ENCODE peak calls at places on chromosomes 16 and 17, in five cellular contexts. One of them, this sample, is unnamed.

GRCh38 chr17:77691216-77692085 is 267.1 kb upstream of the TNRC6C start:
- DNase-seq in gastrocnemius medialis: no peak
- DNase-seq in keratinocyte: no peak
- DNase-seq in GM12865: no peak
- DNase-seq in heart left ventricle: no peak
- DNase-seq in this sample: no peak

GRCh38 chr16:11799509-11800384 is 2.7 kb upstream of the ZC3H7A start:
- DNase-seq in gastrocnemius medialis: no peak
- DNase-seq in keratinocyte: no peak
- DNase-seq in GM12865: peak
- DNase-seq in heart left ventricle: no peak
- DNase-seq in this sample: no peak

GRCh38 chr16:57810197-57811024 is 8.1 kb upstream of the KIFC3 start:
- DNase-seq in gastrocnemius medialis: peak
- DNase-seq in keratinocyte: no peak
- DNase-seq in GM12865: peak
- DNase-seq in heart left ventricle: peak
- DNase-seq in this sample: peak

GRCh38 chr16:9102379-9102778 is 10.9 kb downstream of the HAPSTR1 start:
- DNase-seq in gastrocnemius medialis: no peak
- DNase-seq in keratinocyte: no peak
- DNase-seq in GM12865: no peak
- DNase-seq in heart left ventricle: no peak
- DNase-seq in this sample: no peak

GRCh38 chr17:68356520-68356919 is 65.2 kb downstream of the ARSG start:
- DNase-seq in gastrocnemius medialis: no peak
- DNase-seq in keratinocyte: no peak
- DNase-seq in GM12865: peak
- DNase-seq in heart left ventricle: no peak
- DNase-seq in this sample: no peak

GRCh38 chr16:74298104-74298503 is 1.5 kb downstream of the PSMD7 start:
- DNase-seq in gastrocnemius medialis: no peak
- DNase-seq in keratinocyte: no peak
- DNase-seq in GM12865: no peak
- DNase-seq in heart left ventricle: no peak
- DNase-seq in this sample: no peak

GRCh38 chr16:23145608-23146007 is 3.6 kb downstream of the USP31 start:
- DNase-seq in gastrocnemius medialis: no peak
- DNase-seq in keratinocyte: peak
- DNase-seq in GM12865: no peak
- DNase-seq in heart left ventricle: no peak
- DNase-seq in this sample: peak

GRCh38 chr17:33777674-33778073 is 477.4 kb upstream of the CCL2 start:
- DNase-seq in gastrocnemius medialis: no peak
- DNase-seq in keratinocyte: no peak
- DNase-seq in GM12865: no peak
- DNase-seq in heart left ventricle: no peak
- DNase-seq in this sample: no peak

GRCh38 chr17:81701288-81702071 is 1.7 kb upstream of the MRPL12 start:
- DNase-seq in gastrocnemius medialis: no peak
- DNase-seq in keratinocyte: no peak
- DNase-seq in GM12865: no peak
- DNase-seq in heart left ventricle: no peak
- DNase-seq in this sample: no peak

GRCh38 chr17:52170963-52171572 is 12.6 kb upstream of the CA10 start:
- DNase-seq in gastrocnemius medialis: no peak
- DNase-seq in keratinocyte: no peak
- DNase-seq in GM12865: peak
- DNase-seq in heart left ventricle: no peak
- DNase-seq in this sample: peak

GRCh38 chr17:6862122-6862521 is 30.6 kb upstream of the TEKT1 start:
- DNase-seq in gastrocnemius medialis: no peak
- DNase-seq in keratinocyte: no peak
- DNase-seq in GM12865: no peak
- DNase-seq in heart left ventricle: no peak
- DNase-seq in this sample: no peak

GRCh38 chr16:47141773-47142468 is 1.8 kb downstream of the NETO2 start:
- DNase-seq in gastrocnemius medialis: peak
- DNase-seq in keratinocyte: peak
- DNase-seq in GM12865: peak
- DNase-seq in heart left ventricle: peak
- DNase-seq in this sample: peak

GRCh38 chr17:4937553-4937952 is 2.3 kb downstream of the SLC25A11 start:
- DNase-seq in gastrocnemius medialis: no peak
- DNase-seq in keratinocyte: no peak
- DNase-seq in GM12865: no peak
- DNase-seq in heart left ventricle: no peak
- DNase-seq in this sample: no peak

GRCh38 chr17:50834786-50835562 is 412 bp upstream of the WFIKKN2 start:
- DNase-seq in gastrocnemius medialis: no peak
- DNase-seq in keratinocyte: no peak
- DNase-seq in GM12865: no peak
- DNase-seq in heart left ventricle: no peak
- DNase-seq in this sample: no peak

GRCh38 chr16:23416816-23417215 is 36.2 kb downstream of the COG7 start:
- DNase-seq in gastrocnemius medialis: no peak
- DNase-seq in keratinocyte: no peak
- DNase-seq in GM12865: no peak
- DNase-seq in heart left ventricle: no peak
- DNase-seq in this sample: no peak

GRCh38 chr17:78117027-78117981 is 11.3 kb downstream of the TMC6 start:
- DNase-seq in gastrocnemius medialis: no peak
- DNase-seq in keratinocyte: no peak
- DNase-seq in GM12865: no peak
- DNase-seq in heart left ventricle: peak
- DNase-seq in this sample: no peak

GRCh38 chr17:19023209-19023999 is 18.8 kb upstream of the FAM83G start:
- DNase-seq in gastrocnemius medialis: no peak
- DNase-seq in keratinocyte: no peak
- DNase-seq in GM12865: no peak
- DNase-seq in heart left ventricle: peak
- DNase-seq in this sample: no peak

GRCh38 chr16:9969580-9969979 is 212.6 kb downstream of the GRIN2A start:
- DNase-seq in gastrocnemius medialis: no peak
- DNase-seq in keratinocyte: no peak
- DNase-seq in GM12865: peak
- DNase-seq in heart left ventricle: no peak
- DNase-seq in this sample: no peak

GRCh38 chr16:72877374-72878028 is 170.4 kb downstream of the ZFHX3 start:
- DNase-seq in gastrocnemius medialis: no peak
- DNase-seq in keratinocyte: peak
- DNase-seq in GM12865: no peak
- DNase-seq in heart left ventricle: no peak
- DNase-seq in this sample: peak

GRCh38 chr16:46932802-46933201 is 40.7 kb downstream of the DNAJA2 start:
- DNase-seq in gastrocnemius medialis: no peak
- DNase-seq in keratinocyte: no peak
- DNase-seq in GM12865: peak
- DNase-seq in heart left ventricle: no peak
- DNase-seq in this sample: peak

GRCh38 chr16:49466881-49467280 is 93.3 kb downstream of the C16orf78 start:
- DNase-seq in gastrocnemius medialis: no peak
- DNase-seq in keratinocyte: no peak
- DNase-seq in GM12865: no peak
- DNase-seq in heart left ventricle: no peak
- DNase-seq in this sample: no peak

DNA sequence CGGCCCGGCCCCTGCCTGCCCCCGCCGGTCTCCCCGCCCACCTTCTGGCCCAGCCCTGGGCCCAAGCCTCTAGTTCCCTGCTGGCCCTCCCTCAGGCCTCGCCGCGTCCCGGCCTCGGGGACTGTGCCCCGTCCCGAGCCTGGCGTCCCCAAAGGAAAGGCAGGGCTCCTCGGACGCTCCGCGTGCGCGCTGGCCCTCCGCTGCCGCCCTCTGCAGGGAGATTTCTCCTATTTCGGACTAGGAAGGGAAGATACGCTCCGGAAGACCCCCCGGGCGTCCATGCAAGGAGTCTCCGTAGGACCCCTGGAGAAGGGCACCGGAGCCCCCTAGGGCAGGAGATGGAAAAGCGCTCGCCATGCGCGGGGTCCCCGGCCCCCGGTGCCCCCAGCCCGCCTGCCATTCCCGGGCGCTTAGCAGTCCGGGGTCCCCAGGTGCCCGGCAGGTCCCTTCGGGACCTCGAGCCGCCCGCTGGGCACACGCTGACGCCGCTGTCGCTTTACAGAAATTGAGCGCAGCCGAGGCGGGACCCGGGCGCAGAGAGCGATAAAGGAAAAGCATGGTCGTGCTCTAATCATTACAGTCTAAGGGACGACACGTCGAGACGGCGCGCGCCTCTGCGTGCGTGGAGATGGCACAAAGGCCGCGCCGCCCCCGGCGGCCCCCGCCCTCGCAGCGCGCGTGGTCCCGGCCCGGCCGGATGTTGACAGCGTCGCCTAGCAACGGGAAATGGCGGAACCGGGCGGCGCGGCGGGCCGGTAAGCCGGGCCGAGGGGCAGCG is at the start of gene CCDC40:
- DNase-seq in gastrocnemius medialis: peak
- DNase-seq in keratinocyte: no peak
- DNase-seq in GM12865: peak
- DNase-seq in heart left ventricle: peak
- DNase-seq in this sample: peak
- TF ChIP-seq CTCF in gastrocnemius medialis: no peak
- TF ChIP-seq CTCF in keratinocyte: peak
- TF ChIP-seq CTCF in GM12865: no peak
- TF ChIP-seq CTCF in heart left ventricle: peak
- TF ChIP-seq CTCF in this sample: no peak

DNA sequence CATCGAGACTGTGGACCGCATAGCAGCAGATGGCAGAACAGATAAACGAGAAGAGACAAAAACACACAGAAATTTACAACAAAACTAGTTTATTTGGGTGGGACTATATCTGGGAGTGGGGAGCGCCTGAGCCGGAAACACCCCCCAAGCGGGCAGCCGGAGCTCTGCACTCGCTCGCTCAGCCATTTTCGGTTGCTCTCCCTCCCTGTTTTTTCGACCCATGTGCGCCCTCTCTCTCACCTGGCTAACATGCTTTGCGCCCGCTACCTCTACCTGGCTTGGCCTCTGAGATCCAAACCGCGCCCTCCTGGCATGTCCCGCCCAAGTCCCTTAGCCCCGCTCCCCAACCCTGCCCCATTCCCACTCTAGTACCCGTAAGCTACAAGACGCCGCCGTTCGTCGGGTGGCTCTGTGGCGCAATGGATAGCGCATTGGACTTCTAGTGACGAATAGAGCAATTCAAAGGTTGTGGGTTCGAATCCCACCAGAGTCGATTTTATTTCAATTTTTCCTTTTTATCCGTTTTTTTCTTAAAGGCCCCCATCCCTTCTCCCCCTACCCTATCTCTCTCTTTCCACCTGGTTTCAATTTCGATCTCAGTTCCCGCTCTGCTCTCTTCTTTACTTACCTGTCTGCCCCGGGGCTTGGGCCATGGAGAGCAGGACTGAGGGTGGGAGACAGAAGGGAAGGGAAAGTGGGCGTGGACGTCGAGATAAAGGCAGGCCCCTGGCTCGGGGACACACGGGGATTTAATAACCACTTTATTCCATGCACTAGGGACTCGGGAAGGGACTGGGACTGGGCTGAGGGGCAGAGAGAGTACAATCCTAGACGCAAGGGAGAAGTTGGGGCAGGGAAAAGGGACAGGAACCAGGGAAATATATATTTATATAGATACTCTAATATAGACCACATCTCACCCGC is 2.5 kb upstream of the ALOXE3 start:
- DNase-seq in gastrocnemius medialis: no peak
- DNase-seq in keratinocyte: peak
- DNase-seq in GM12865: peak
- DNase-seq in heart left ventricle: peak
- DNase-seq in this sample: peak
- TF ChIP-seq CTCF in gastrocnemius medialis: peak
- TF ChIP-seq CTCF in keratinocyte: peak
- TF ChIP-seq CTCF in GM12865: peak
- TF ChIP-seq CTCF in heart left ventricle: peak
- TF ChIP-seq CTCF in this sample: peak

GRCh38 chr17:2414665-2415064 is 13.8 kb upstream of the MNT start:
- DNase-seq in gastrocnemius medialis: no peak
- DNase-seq in keratinocyte: no peak
- DNase-seq in GM12865: no peak
- DNase-seq in heart left ventricle: no peak
- DNase-seq in this sample: no peak

GRCh38 chr17:2410951-2411350 is 10.1 kb upstream of the MNT start:
- DNase-seq in gastrocnemius medialis: no peak
- DNase-seq in keratinocyte: no peak
- DNase-seq in GM12865: no peak
- DNase-seq in heart left ventricle: no peak
- DNase-seq in this sample: no peak

GRCh38 chr17:2415081-2415480 is 14.2 kb upstream of the MNT start:
- DNase-seq in gastrocnemius medialis: no peak
- DNase-seq in keratinocyte: no peak
- DNase-seq in GM12865: no peak
- DNase-seq in heart left ventricle: no peak
- DNase-seq in this sample: no peak

GRCh38 chr17:2416010-2416734 is 15.3 kb upstream of the MNT start:
- DNase-seq in gastrocnemius medialis: peak
- DNase-seq in keratinocyte: no peak
- DNase-seq in GM12865: peak
- DNase-seq in heart left ventricle: peak
- DNase-seq in this sample: peak

GRCh38 chr17:2412561-2413021 is 11.7 kb upstream of the MNT start:
- DNase-seq in gastrocnemius medialis: no peak
- DNase-seq in keratinocyte: no peak
- DNase-seq in GM12865: no peak
- DNase-seq in heart left ventricle: no peak
- DNase-seq in this sample: no peak
- TF ChIP-seq CTCF in gastrocnemius medialis: no peak
- TF ChIP-seq CTCF in keratinocyte: no peak
- TF ChIP-seq CTCF in GM12865: no peak
- TF ChIP-seq CTCF in heart left ventricle: peak
- TF ChIP-seq CTCF in this sample: no peak

GRCh38 chr17:13735861-13736260 is 134.1 kb upstream of the HS3ST3A1 start:
- DNase-seq in gastrocnemius medialis: no peak
- DNase-seq in keratinocyte: no peak
- DNase-seq in GM12865: no peak
- DNase-seq in heart left ventricle: no peak
- DNase-seq in this sample: no peak

GRCh38 chr17:13740692-13741091 is 139.0 kb upstream of the HS3ST3A1 start:
- DNase-seq in gastrocnemius medialis: no peak
- DNase-seq in keratinocyte: no peak
- DNase-seq in GM12865: no peak
- DNase-seq in heart left ventricle: no peak
- DNase-seq in this sample: no peak

GRCh38 chr17:13736915-13737314 is 135.2 kb upstream of the HS3ST3A1 start:
- DNase-seq in gastrocnemius medialis: no peak
- DNase-seq in keratinocyte: no peak
- DNase-seq in GM12865: no peak
- DNase-seq in heart left ventricle: no peak
- DNase-seq in this sample: no peak

GRCh38 chr17:13734880-13735279 is 133.2 kb upstream of the HS3ST3A1 start:
- DNase-seq in gastrocnemius medialis: no peak
- DNase-seq in keratinocyte: no peak
- DNase-seq in GM12865: no peak
- DNase-seq in heart left ventricle: no peak
- DNase-seq in this sample: no peak

DNA sequence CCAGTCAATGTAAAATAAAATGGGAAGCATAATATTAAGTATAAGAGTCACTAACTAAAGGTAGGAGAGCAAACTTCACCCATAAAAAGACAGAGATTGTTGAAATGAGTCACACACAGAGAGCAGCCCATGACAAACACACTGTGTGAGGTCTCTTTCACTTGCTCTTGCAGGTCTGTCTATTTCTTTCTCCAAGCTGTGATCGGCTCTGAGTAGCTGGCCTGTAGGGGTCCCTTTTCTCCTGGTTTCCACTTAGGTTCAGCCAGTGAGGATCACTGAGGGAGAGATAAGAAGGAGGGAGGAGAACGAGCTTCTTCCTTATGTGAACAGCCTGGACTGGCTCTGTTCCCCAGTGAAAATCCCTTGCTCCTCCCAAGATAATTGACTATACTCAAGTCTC is 133.7 kb upstream of the HS3ST3A1 start:
- DNase-seq in gastrocnemius medialis: no peak
- DNase-seq in keratinocyte: no peak
- DNase-seq in GM12865: no peak
- DNase-seq in heart left ventricle: no peak
- DNase-seq in this sample: no peak
- TF ChIP-seq CTCF in gastrocnemius medialis: no peak
- TF ChIP-seq CTCF in keratinocyte: no peak
- TF ChIP-seq CTCF in GM12865: no peak
- TF ChIP-seq CTCF in heart left ventricle: no peak
- TF ChIP-seq CTCF in this sample: no peak